ENCODE peak calls at places on chromosomes 1 and 21, in five cellular contexts. One of them, this sample, is unnamed.

GRCh38 chr1:6570987-6571386 is 8.8 kb upstream of the ZBTB48 start:
- DNase-seq in NCI-H510A treated with DMSO at 0.1 percent for 48 hours: no peak
- DNase-seq in brain microvascular endothelial cell: no peak
- DNase-seq in smooth muscle cell of the brain vasculature: no peak
- DNase-seq in GM23248: no peak
- DNase-seq in this sample: no peak

GRCh38 chr1:108560430-108561144 is 687 bp downstream of the EEIG2 start:
- DNase-seq in NCI-H510A treated with DMSO at 0.1 percent for 48 hours: peak
- DNase-seq in GM23248: peak
- DNase-seq in smooth muscle cell of the brain vasculature: no peak
- DNase-seq in brain microvascular endothelial cell: peak
- DNase-seq in this sample: peak

GRCh38 chr1:197800379-197801110 is 25.3 kb upstream of the DENND1B start:
- DNase-seq in GM23248: no peak
- DNase-seq in NCI-H510A treated with DMSO at 0.1 percent for 48 hours: no peak
- DNase-seq in smooth muscle cell of the brain vasculature: no peak
- DNase-seq in brain microvascular endothelial cell: no peak
- DNase-seq in this sample: no peak

GRCh38 chr21:31447477-31447876 is 103.4 kb upstream of the TIAM1 start:
- DNase-seq in NCI-H510A treated with DMSO at 0.1 percent for 48 hours: no peak
- DNase-seq in GM23248: peak
- DNase-seq in smooth muscle cell of the brain vasculature: no peak
- DNase-seq in brain microvascular endothelial cell: peak
- DNase-seq in this sample: peak

GRCh38 chr1:95233321-95233736 is 681 bp upstream of the RWDD3 start:
- DNase-seq in NCI-H510A treated with DMSO at 0.1 percent for 48 hours: no peak
- DNase-seq in brain microvascular endothelial cell: peak
- DNase-seq in GM23248: peak
- DNase-seq in smooth muscle cell of the brain vasculature: no peak
- DNase-seq in this sample: peak

GRCh38 chr1:217048104-217048707 is 325.0 kb upstream of the ESRRG start:
- DNase-seq in GM23248: no peak
- DNase-seq in brain microvascular endothelial cell: no peak
- DNase-seq in smooth muscle cell of the brain vasculature: no peak
- DNase-seq in NCI-H510A treated with DMSO at 0.1 percent for 48 hours: no peak
- DNase-seq in this sample: no peak

GRCh38 chr1:18794561-18794960 is 64.9 kb downstream of the TAS1R2 start:
- DNase-seq in brain microvascular endothelial cell: no peak
- DNase-seq in smooth muscle cell of the brain vasculature: no peak
- DNase-seq in NCI-H510A treated with DMSO at 0.1 percent for 48 hours: no peak
- DNase-seq in GM23248: no peak
- DNase-seq in this sample: no peak

GRCh38 chr1:222557148-222557547 is 9.2 kb upstream of the HHIPL2 start:
- DNase-seq in smooth muscle cell of the brain vasculature: no peak
- DNase-seq in brain microvascular endothelial cell: peak
- DNase-seq in NCI-H510A treated with DMSO at 0.1 percent for 48 hours: no peak
- DNase-seq in GM23248: no peak
- DNase-seq in this sample: no peak

GRCh38 chr1:31460027-31460426 is 47.0 kb downstream of the SERINC2 start:
- DNase-seq in smooth muscle cell of the brain vasculature: no peak
- DNase-seq in GM23248: peak
- DNase-seq in NCI-H510A treated with DMSO at 0.1 percent for 48 hours: no peak
- DNase-seq in brain microvascular endothelial cell: no peak
- DNase-seq in this sample: peak

GRCh38 chr1:7319196-7319595 is 451.9 kb upstream of the VAMP3 start:
- DNase-seq in brain microvascular endothelial cell: no peak
- DNase-seq in GM23248: no peak
- DNase-seq in smooth muscle cell of the brain vasculature: no peak
- DNase-seq in NCI-H510A treated with DMSO at 0.1 percent for 48 hours: no peak
- DNase-seq in this sample: no peak

GRCh38 chr1:90522432-90522831 is 194.7 kb downstream of the BARHL2 start:
- DNase-seq in smooth muscle cell of the brain vasculature: no peak
- DNase-seq in brain microvascular endothelial cell: no peak
- DNase-seq in NCI-H510A treated with DMSO at 0.1 percent for 48 hours: no peak
- DNase-seq in GM23248: no peak
- DNase-seq in this sample: no peak

GRCh38 chr1:208221291-208221622 is 22.9 kb downstream of the PLXNA2 start:
- DNase-seq in NCI-H510A treated with DMSO at 0.1 percent for 48 hours: no peak
- DNase-seq in GM23248: no peak
- DNase-seq in brain microvascular endothelial cell: no peak
- DNase-seq in smooth muscle cell of the brain vasculature: no peak
- DNase-seq in this sample: no peak

GRCh38 chr1:97350662-97351061 is 570.2 kb downstream of the DPYD start:
- DNase-seq in GM23248: no peak
- DNase-seq in smooth muscle cell of the brain vasculature: no peak
- DNase-seq in brain microvascular endothelial cell: no peak
- DNase-seq in NCI-H510A treated with DMSO at 0.1 percent for 48 hours: no peak
- DNase-seq in this sample: no peak

GRCh38 chr1:183241446-183241845 is 55.4 kb downstream of the LAMC2 start:
- DNase-seq in smooth muscle cell of the brain vasculature: no peak
- DNase-seq in NCI-H510A treated with DMSO at 0.1 percent for 48 hours: no peak
- DNase-seq in GM23248: peak
- DNase-seq in brain microvascular endothelial cell: no peak
- DNase-seq in this sample: peak

GRCh38 chr1:218886472-218886871 is 287.2 kb upstream of the LYPLAL1 start:
- DNase-seq in GM23248: peak
- DNase-seq in smooth muscle cell of the brain vasculature: no peak
- DNase-seq in NCI-H510A treated with DMSO at 0.1 percent for 48 hours: no peak
- DNase-seq in brain microvascular endothelial cell: peak
- DNase-seq in this sample: no peak

GRCh38 chr1:31633117-31633516 is 11.6 kb downstream of the PEF1 start:
- DNase-seq in NCI-H510A treated with DMSO at 0.1 percent for 48 hours: no peak
- DNase-seq in brain microvascular endothelial cell: peak
- DNase-seq in GM23248: peak
- DNase-seq in smooth muscle cell of the brain vasculature: no peak
- DNase-seq in this sample: no peak

GRCh38 chr1:10594481-10595050 is 119.8 kb downstream of the PEX14 start:
- DNase-seq in brain microvascular endothelial cell: no peak
- DNase-seq in GM23248: no peak
- DNase-seq in smooth muscle cell of the brain vasculature: no peak
- DNase-seq in NCI-H510A treated with DMSO at 0.1 percent for 48 hours: no peak
- DNase-seq in this sample: no peak

GRCh38 chr1:61588736-61589381 is 136.1 kb downstream of the TM2D1 start:
- DNase-seq in smooth muscle cell of the brain vasculature: peak
- DNase-seq in NCI-H510A treated with DMSO at 0.1 percent for 48 hours: peak
- DNase-seq in brain microvascular endothelial cell: peak
- DNase-seq in GM23248: peak
- DNase-seq in this sample: no peak

GRCh38 chr21:41360072-41360821 is 1.6 kb upstream of the MX2 start:
- DNase-seq in brain microvascular endothelial cell: no peak
- DNase-seq in smooth muscle cell of the brain vasculature: no peak
- DNase-seq in GM23248: peak
- DNase-seq in NCI-H510A treated with DMSO at 0.1 percent for 48 hours: peak
- DNase-seq in this sample: peak

GRCh38 chr1:218494449-218494852 is 149.3 kb downstream of the TGFB2 start:
- DNase-seq in NCI-H510A treated with DMSO at 0.1 percent for 48 hours: no peak
- DNase-seq in GM23248: no peak
- DNase-seq in brain microvascular endothelial cell: no peak
- DNase-seq in smooth muscle cell of the brain vasculature: no peak
- DNase-seq in this sample: no peak

GRCh38 chr1:25819496-25820246 is at the start of gene MTFR1L:
- DNase-seq in smooth muscle cell of the brain vasculature: no peak
- DNase-seq in GM23248: peak
- DNase-seq in brain microvascular endothelial cell: peak
- DNase-seq in NCI-H510A treated with DMSO at 0.1 percent for 48 hours: peak
- DNase-seq in this sample: peak

GRCh38 chr1:20787775-20788488 is 825 bp upstream of the HP1BP3 start:
- DNase-seq in brain microvascular endothelial cell: peak
- DNase-seq in smooth muscle cell of the brain vasculature: no peak
- DNase-seq in GM23248: peak
- DNase-seq in NCI-H510A treated with DMSO at 0.1 percent for 48 hours: peak
- DNase-seq in this sample: peak

GRCh38 chr1:27811741-27812500 is 18.7 kb upstream of the PPP1R8 start:
- DNase-seq in GM23248: no peak
- DNase-seq in smooth muscle cell of the brain vasculature: no peak
- DNase-seq in brain microvascular endothelial cell: no peak
- DNase-seq in NCI-H510A treated with DMSO at 0.1 percent for 48 hours: no peak
- DNase-seq in this sample: no peak

GRCh38 chr21:17612023-17612564 is 607 bp downstream of the BTG3 start:
- DNase-seq in NCI-H510A treated with DMSO at 0.1 percent for 48 hours: no peak
- DNase-seq in brain microvascular endothelial cell: peak
- DNase-seq in GM23248: peak
- DNase-seq in smooth muscle cell of the brain vasculature: no peak
- DNase-seq in this sample: peak

GRCh38 chr1:53731779-53732305 is 7.1 kb downstream of the GLIS1 start:
- DNase-seq in GM23248: no peak
- DNase-seq in NCI-H510A treated with DMSO at 0.1 percent for 48 hours: no peak
- DNase-seq in smooth muscle cell of the brain vasculature: no peak
- DNase-seq in brain microvascular endothelial cell: peak
- DNase-seq in this sample: peak

GRCh38 chr1:207649204-207649753 is 4.3 kb downstream of the CR1L start:
- DNase-seq in brain microvascular endothelial cell: no peak
- DNase-seq in GM23248: no peak
- DNase-seq in smooth muscle cell of the brain vasculature: no peak
- DNase-seq in NCI-H510A treated with DMSO at 0.1 percent for 48 hours: no peak
- DNase-seq in this sample: no peak

GRCh38 chr1:99180343-99180808 is 83.9 kb upstream of the PLPPR4 start:
- DNase-seq in brain microvascular endothelial cell: peak
- DNase-seq in NCI-H510A treated with DMSO at 0.1 percent for 48 hours: peak
- DNase-seq in GM23248: peak
- DNase-seq in smooth muscle cell of the brain vasculature: peak
- DNase-seq in this sample: peak

GRCh38 chr1:223702735-223703667 is 9.3 kb upstream of the CAPN2 start:
- DNase-seq in NCI-H510A treated with DMSO at 0.1 percent for 48 hours: no peak
- DNase-seq in brain microvascular endothelial cell: no peak
- DNase-seq in smooth muscle cell of the brain vasculature: no peak
- DNase-seq in GM23248: peak
- DNase-seq in this sample: peak

GRCh38 chr1:17710889-17711576 is 44.1 kb upstream of the ACTL8 start:
- DNase-seq in smooth muscle cell of the brain vasculature: no peak
- DNase-seq in brain microvascular endothelial cell: no peak
- DNase-seq in NCI-H510A treated with DMSO at 0.1 percent for 48 hours: no peak
- DNase-seq in GM23248: no peak
- DNase-seq in this sample: no peak

GRCh38 chr1:110130989-110131388 is 18.7 kb downstream of the UBL4B start:
- DNase-seq in NCI-H510A treated with DMSO at 0.1 percent for 48 hours: peak
- DNase-seq in GM23248: no peak
- DNase-seq in brain microvascular endothelial cell: no peak
- DNase-seq in smooth muscle cell of the brain vasculature: no peak
- DNase-seq in this sample: no peak

GRCh38 chr1:179021873-179022272 is 3.8 kb upstream of the FAM20B start:
- DNase-seq in NCI-H510A treated with DMSO at 0.1 percent for 48 hours: peak
- DNase-seq in GM23248: peak
- DNase-seq in brain microvascular endothelial cell: peak
- DNase-seq in smooth muscle cell of the brain vasculature: no peak
- DNase-seq in this sample: peak

GRCh38 chr1:220307528-220308100 is 35.4 kb upstream of the RAB3GAP2 start:
- DNase-seq in NCI-H510A treated with DMSO at 0.1 percent for 48 hours: no peak
- DNase-seq in GM23248: peak
- DNase-seq in brain microvascular endothelial cell: no peak
- DNase-seq in smooth muscle cell of the brain vasculature: no peak
- DNase-seq in this sample: peak

GRCh38 chr1:163162281-163162937 is 40.3 kb downstream of the RGS5 start:
- DNase-seq in smooth muscle cell of the brain vasculature: no peak
- DNase-seq in GM23248: peak
- DNase-seq in brain microvascular endothelial cell: no peak
- DNase-seq in NCI-H510A treated with DMSO at 0.1 percent for 48 hours: no peak
- DNase-seq in this sample: peak

GRCh38 chr1:5448486-5448885 is 543.7 kb downstream of the NPHP4 start:
- DNase-seq in smooth muscle cell of the brain vasculature: no peak
- DNase-seq in brain microvascular endothelial cell: no peak
- DNase-seq in NCI-H510A treated with DMSO at 0.1 percent for 48 hours: peak
- DNase-seq in GM23248: no peak
- DNase-seq in this sample: no peak

GRCh38 chr1:26826261-26827201 is at the start of gene ZDHHC18:
- DNase-seq in brain microvascular endothelial cell: peak
- DNase-seq in NCI-H510A treated with DMSO at 0.1 percent for 48 hours: peak
- DNase-seq in GM23248: peak
- DNase-seq in smooth muscle cell of the brain vasculature: peak
- DNase-seq in this sample: peak